ENCODE peak calls at places on chromosomes 13 and 19, in six cellular contexts. M is cardiac muscle cell; V is CD4-positive, alpha-beta T cell; R is heart right ventricle; X is HCT116; S is epithelial cell of esophagus. N is an unnamed sample.

GRCh38 chr19:29806098-29806866 is 5.5 kb upstream of the CCNE1 start:
- DNase-seq in M (peak), V (no peak), R (peak), X (no peak), S (no peak), N (peak)

GRCh38 chr13:53104120-53104519 is 75.5 kb downstream of the OLFM4 start:
- DNase-seq in M (no peak), V (no peak), R (no peak), X (no peak), S (no peak), N (no peak)

GRCh38 chr19:43464089-43464775 is 1.2 kb downstream of the LYPD3 start:
- DNase-seq in M (peak), V (peak), R (peak), X (no peak), S (no peak), N (peak)

GRCh38 chr13:74040200-74040599 is 94.0 kb downstream of the KLF12 start:
- DNase-seq in M (peak), V (no peak), R (peak), X (peak), S (peak), N (peak)

GRCh38 chr19:19381007-19381926 is 24.2 kb upstream of the GATAD2A start:
- DNase-seq in M (no peak), V (no peak), R (no peak), X (no peak), S (no peak), N (no peak)

GRCh38 chr13:98482476-98483444 is 94.1 kb downstream of the STK24 start:
- DNase-seq in M (peak), V (no peak), R (peak), X (no peak), S (peak), N (peak)

GRCh38 chr19:14916848-14917247 is 24.4 kb upstream of the OR7C2 start:
- DNase-seq in M (no peak), V (no peak), R (no peak), X (no peak), S (no peak), N (no peak)

GRCh38 chr13:79282976-79283375 is 123.1 kb downstream of the RBM26 start:
- DNase-seq in M (no peak), V (no peak), R (no peak), X (no peak), S (peak), N (no peak)

GRCh38 chr13:95481051-95481775 is 71.3 kb upstream of the CLDN10 start:
- DNase-seq in M (no peak), V (no peak), R (no peak), X (no peak), S (peak), N (no peak)

GRCh38 chr13:43448605-43449004 is 338.2 kb downstream of the ENOX1 start:
- DNase-seq in M (no peak), V (no peak), R (no peak), X (no peak), S (no peak), N (no peak)

GRCh38 chr19:38173324-38174041 is 50.5 kb downstream of the DPF1 start:
- DNase-seq in M (no peak), V (no peak), R (peak), X (no peak), S (peak), N (peak)

GRCh38 chr13:40786568-40786996 is 2.8 kb upstream of the SLC25A15 start:
- DNase-seq in M (no peak), V (no peak), R (no peak), X (no peak), S (no peak), N (no peak)

GRCh38 chr19:33473644-33474305 is 47.8 kb downstream of the PEPD start:
- DNase-seq in M (no peak), V (no peak), R (no peak), X (no peak), S (no peak), N (no peak)

GRCh38 chr13:31035162-31035951 is 102.9 kb downstream of the TEX26 start:
- DNase-seq in M (no peak), V (no peak), R (peak), X (no peak), S (no peak), N (no peak)

GRCh38 chr19:6417713-6418561 is 6.7 kb downstream of the KHSRP start:
- DNase-seq in M (no peak), V (no peak), R (no peak), X (no peak), S (no peak), N (no peak)

GRCh38 chr13:105598551-105598950 is 936.9 kb downstream of the EFNB2 start:
- DNase-seq in M (no peak), V (no peak), R (no peak), X (no peak), S (no peak), N (no peak)

GRCh38 chr19:42233106-42233505 is 9.3 kb downstream of the GSK3A start:
- DNase-seq in M (no peak), V (no peak), R (no peak), X (no peak), S (no peak), N (no peak)

GRCh38 chr19:3479819-3480215 is 508 bp downstream of the SMIM24 start:
- DNase-seq in M (no peak), V (no peak), R (no peak), X (no peak), S (peak), N (no peak)

GRCh38 chr13:51585696-51586095 is 1.4 kb downstream of the WDFY2 start:
- DNase-seq in M (no peak), V (no peak), R (no peak), X (no peak), S (peak), N (no peak)

GRCh38 chr13:40190656-40191100 is 475.8 kb downstream of the FOXO1 start:
- DNase-seq in M (peak), V (peak), R (no peak), X (no peak), S (peak), N (no peak)

GRCh38 chr13:105663182-105663581 is 872.3 kb downstream of the EFNB2 start:
- DNase-seq in M (no peak), V (no peak), R (no peak), X (no peak), S (no peak), N (no peak)

GRCh38 chr19:42276284-42276683 is 7.2 kb downstream of the CIC start:
- DNase-seq in M (no peak), V (no peak), R (peak), X (no peak), S (no peak), N (no peak)

GRCh38 chr19:10644351-10645007 is 9.7 kb upstream of the ILF3 start:
- DNase-seq in M (peak), V (peak), R (peak), X (peak), S (peak), N (peak)

GRCh38 chr19:33220115-33220514 is 5.5 kb downstream of the SLC7A10 start:
- DNase-seq in M (no peak), V (no peak), R (no peak), X (no peak), S (no peak), N (no peak)

GRCh38 chr13:75432811-75433244 is 49.1 kb downstream of the TBC1D4 start:
- DNase-seq in M (no peak), V (no peak), R (no peak), X (no peak), S (peak), N (no peak)

GRCh38 chr13:50085063-50085462 is 69.8 kb downstream of the KCNRG start:
- DNase-seq in M (peak), V (no peak), R (no peak), X (no peak), S (peak), N (no peak)

GRCh38 chr13:32024750-32025149 is 6.8 kb upstream of the FRY start:
- DNase-seq in M (no peak), V (no peak), R (no peak), X (no peak), S (no peak), N (no peak)

DNA sequence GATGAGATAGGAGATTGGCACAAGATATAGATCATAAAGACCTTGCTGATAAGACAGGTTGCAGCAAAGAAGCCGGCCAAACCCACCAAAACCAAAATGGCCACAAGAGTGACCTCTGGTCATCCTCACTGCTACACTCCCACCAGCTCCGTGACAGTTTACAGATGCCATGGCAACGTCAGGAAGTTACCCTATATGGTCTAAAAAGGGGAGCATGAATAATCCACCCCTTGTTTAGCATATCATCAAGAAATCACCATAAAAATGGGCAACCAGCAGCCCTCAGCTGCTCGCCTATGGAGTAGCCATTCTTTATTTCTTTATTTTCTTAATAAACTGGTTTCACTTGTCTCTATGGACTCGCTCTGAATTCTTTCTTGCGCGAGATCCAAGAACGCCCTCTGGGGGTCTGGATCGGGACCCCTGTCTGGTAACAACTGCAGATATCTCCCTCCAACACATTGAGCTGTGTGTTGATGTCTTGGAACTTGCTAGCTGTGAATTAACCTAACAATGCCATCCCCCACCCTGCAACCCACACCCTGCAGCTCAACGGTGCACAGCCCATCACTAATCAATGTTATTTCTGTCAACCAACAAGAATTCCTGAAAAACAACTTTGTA is 27.1 kb upstream of the GRTP1 start:
- DNase-seq in M (no peak), V (no peak), R (no peak), X (no peak), S (no peak), N (no peak)
- TF ChIP-seq CTCF in M (no peak), V (no peak), R (no peak), X (no peak), S (no peak), N (no peak)

DNA sequence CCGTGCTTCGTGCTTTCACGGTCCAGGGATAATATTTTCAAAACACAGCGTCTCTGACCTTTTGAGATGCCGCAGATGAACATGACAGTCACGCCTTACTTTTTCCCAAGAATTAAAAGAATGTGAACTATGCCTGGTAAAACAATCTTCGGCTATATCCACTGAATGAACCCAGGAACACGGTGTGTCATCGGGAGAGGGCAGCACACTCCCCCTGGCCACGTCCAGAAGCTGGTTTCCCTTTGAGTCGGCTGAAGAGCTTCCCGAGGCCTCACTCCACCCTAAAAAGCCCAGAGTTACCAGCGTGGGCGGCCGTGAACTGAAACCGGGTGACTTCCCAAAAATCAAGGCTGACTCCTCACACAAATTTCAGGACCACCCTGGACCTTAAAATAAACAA is 22.9 kb upstream of the SHISA2 start:
- DNase-seq in M (no peak), V (no peak), R (no peak), X (no peak), S (peak), N (no peak)
- TF ChIP-seq CTCF in M (peak), V (no peak), R (no peak), X (no peak), S (no peak), N (no peak)

GRCh38 chr13:96822900-96823299 is 171.4 kb downstream of the OXGR1 start:
- DNase-seq in M (peak), V (no peak), R (no peak), X (peak), S (peak), N (no peak)
- TF ChIP-seq CTCF in M (peak), V (no peak), R (peak), X (peak), S (peak), N (no peak)

DNA sequence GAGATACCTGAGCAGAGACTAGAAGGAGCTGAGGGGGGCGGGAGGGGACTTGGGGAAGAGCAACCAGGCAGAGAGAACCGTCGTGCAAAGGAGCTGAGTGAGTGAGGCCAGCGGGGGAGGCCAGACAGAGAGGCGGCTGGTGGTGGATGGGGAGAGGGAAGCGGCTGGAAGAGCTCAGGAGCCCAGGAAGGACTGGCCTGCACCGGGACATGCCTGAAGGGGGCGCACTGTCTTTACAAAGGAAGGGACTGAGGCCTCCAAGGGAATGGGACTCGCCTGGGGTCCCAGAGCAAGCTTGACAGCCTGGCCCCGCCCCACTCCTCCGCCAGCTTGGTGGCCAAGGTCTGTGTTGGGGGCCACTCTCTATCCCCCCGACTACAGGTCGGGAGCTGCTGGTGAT is 14.9 kb downstream of the ONECUT3 start:
- DNase-seq in M (peak), V (no peak), R (no peak), X (no peak), S (no peak), N (no peak)
- TF ChIP-seq CTCF in M (peak), V (no peak), R (peak), X (no peak), S (peak), N (no peak)

GRCh38 chr13:28376604-28377003 is 118.3 kb downstream of the FLT1 start:
- DNase-seq in M (peak), V (no peak), R (no peak), X (no peak), S (no peak), N (no peak)
- TF ChIP-seq CTCF in M (no peak), V (no peak), R (no peak), X (no peak), S (no peak), N (peak)

GRCh38 chr19:50461066-50461875 is 15.0 kb upstream of the EMC10 start:
- DNase-seq in M (peak), V (peak), R (peak), X (peak), S (peak), N (peak)

GRCh38 chr19:50458396-50459066 is 17.8 kb upstream of the EMC10 start:
- DNase-seq in M (no peak), V (no peak), R (no peak), X (no peak), S (no peak), N (no peak)

GRCh38 chr19:50459067-50459456 is 17.2 kb upstream of the EMC10 start:
- DNase-seq in M (no peak), V (no peak), R (no peak), X (no peak), S (no peak), N (no peak)

GRCh38 chr19:50459638-50460037 is 16.7 kb upstream of the EMC10 start:
- DNase-seq in M (no peak), V (no peak), R (no peak), X (no peak), S (no peak), N (no peak)

GRCh38 chr19:50460161-50460765 is 16.0 kb upstream of the EMC10 start:
- DNase-seq in M (no peak), V (no peak), R (no peak), X (no peak), S (no peak), N (no peak)
- TF ChIP-seq CTCF in M (no peak), V (no peak), R (no peak), X (no peak), S (no peak), N (no peak)

GRCh38 chr13:45542878-45543277 is 72.7 kb downstream of the ERICH6B start:
- DNase-seq in M (no peak), V (no peak), R (no peak), X (no peak), S (no peak), N (no peak)

GRCh38 chr13:45542391-45542790 is 73.1 kb downstream of the ERICH6B start:
- DNase-seq in M (no peak), V (no peak), R (no peak), X (no peak), S (no peak), N (no peak)

GRCh38 chr13:45545686-45546409 is 69.7 kb downstream of the ERICH6B start:
- DNase-seq in M (no peak), V (no peak), R (no peak), X (no peak), S (no peak), N (no peak)

GRCh38 chr13:45546410-45546765 is 69.2 kb downstream of the ERICH6B start:
- DNase-seq in M (no peak), V (no peak), R (no peak), X (no peak), S (no peak), N (no peak)

GRCh38 chr13:45544520-45544919 is 71.0 kb downstream of the ERICH6B start:
- DNase-seq in M (no peak), V (no peak), R (no peak), X (no peak), S (no peak), N (no peak)
- TF ChIP-seq CTCF in M (no peak), V (no peak), R (no peak), X (no peak), S (no peak), N (no peak)

GRCh38 chr13:59475911-59476310 is 687.8 kb downstream of the DIAPH3 start:
- DNase-seq in M (peak), V (no peak), R (no peak), X (no peak), S (no peak), N (no peak)
- TF ChIP-seq CTCF in M (no peak), V (no peak), R (no peak), X (no peak), S (no peak), N (no peak)

N was measured in left ventricle myocardium inferior.